ENCODE peak calls at places on chromosome 1, in four cellular contexts. M is HCT116, R is transverse colon, A is spleen. G is an unnamed sample.
A peak's percentile ranks its signal among the peaks of the same experiment; 100 is the strongest.

GRCh38 chr1:21871943-21872342 is 59.9 kb downstream of the LDLRAD2 start:
- DNase-seq in M (no peak), R (peak; percentile 29), A (no peak), G (no peak)

GRCh38 chr1:15178571-15179484 is 25.3 kb downstream of the TMEM51 start:
- DNase-seq in M (peak; percentile 93), R (no peak), A (no peak), G (no peak)

GRCh38 chr1:150544204-150544603 is 5.0 kb upstream of the ADAMTSL4 start:
- DNase-seq in M (no peak), R (no peak), A (no peak), G (no peak)

GRCh38 chr1:23344987-23345472 is 946 bp upstream of the HNRNPR start:
- DNase-seq in M (no peak), R (no peak), A (no peak), G (no peak)

GRCh38 chr1:53375440-53375839 is 47.6 kb upstream of the LRP8 start:
- DNase-seq in M (no peak), R (no peak), A (peak; percentile 54), G (no peak)

GRCh38 chr1:21898326-21899155 is 38.6 kb downstream of the HSPG2 start:
- DNase-seq in M (no peak), R (no peak), A (no peak), G (no peak)

GRCh38 chr1:234973426-234974250 is 155.0 kb downstream of the TOMM20 start:
- DNase-seq in M (no peak), R (no peak), A (no peak), G (peak; percentile 65)

GRCh38 chr1:183148599-183148998 is 37.5 kb upstream of the LAMC2 start:
- DNase-seq in M (no peak), R (no peak), A (no peak), G (no peak)

GRCh38 chr1:227929746-227930472 is 17.8 kb downstream of the WNT9A start:
- DNase-seq in M (no peak), R (no peak), A (no peak), G (no peak)

GRCh38 chr1:62371375-62371774 is 52.1 kb upstream of the KANK4 start:
- DNase-seq in M (no peak), R (no peak), A (no peak), G (no peak)

GRCh38 chr1:228968841-228969606 is 233.7 kb downstream of the RHOU start:
- DNase-seq in M (no peak), R (no peak), A (no peak), G (no peak)

DNA sequence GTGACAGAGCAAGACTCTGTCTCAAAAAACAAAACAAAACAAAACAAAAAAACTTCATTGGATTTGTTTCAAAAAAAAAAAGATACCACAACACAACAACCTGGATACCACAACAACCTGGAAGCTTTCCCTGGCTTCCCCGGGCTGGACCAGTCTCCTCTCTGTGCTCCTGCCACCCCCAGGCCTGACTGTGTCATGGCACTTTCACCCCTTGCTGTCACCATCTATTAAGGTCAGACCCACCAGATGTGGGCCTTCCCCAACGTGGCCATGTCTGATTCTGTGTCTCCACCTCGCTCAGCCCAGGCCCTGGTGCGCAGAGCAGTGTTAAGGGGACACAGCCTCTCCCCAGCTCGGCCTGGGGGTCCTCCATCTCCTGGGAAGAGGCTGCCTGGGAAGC is 28.3 kb upstream of the ACOT11 start:
- DNase-seq in M (no peak), R (no peak), A (no peak), G (no peak)
- TF ChIP-seq CTCF in M (peak; percentile 41), R (no peak), A (no peak), G (no peak)

GRCh38 chr1:70807088-70807664 is 240.4 kb downstream of the PTGER3 start:
- DNase-seq in M (no peak), R (no peak), A (peak; percentile 58), G (no peak)

GRCh38 chr1:70811815-70812214 is 235.8 kb downstream of the PTGER3 start:
- DNase-seq in M (no peak), R (no peak), A (no peak), G (no peak)
- TF ChIP-seq POLR2AphosphoS5 in M (no peak), R (no peak), A (no peak), G (no peak)

GRCh38 chr1:77732090-77732489 is 27.6 kb downstream of the USP33 start:
- DNase-seq in M (no peak), R (no peak), A (no peak), G (no peak)
- H3K4me1 ChIP-seq in M (no peaks in the 10 kb centered on the region), R (no peaks in the 10 kb centered on the region), A (no peaks in the 10 kb centered on the region), G (no peaks in the 10 kb centered on the region)

GRCh38 chr1:52365091-52365745 is 787 bp downstream of the CC2D1B start:
- DNase-seq in M (no peak), R (peak; percentile 66), A (peak; percentile 83), G (peak; percentile 87)
- TF ChIP-seq CTCF in M (no peak), R (no peak), A (no peak), G (no peak)

GRCh38 chr1:223102797-223103533 is 40.1 kb downstream of the TLR5 start:
- DNase-seq in M (no peak), R (no peak), A (no peak), G (no peak)
- TF ChIP-seq POLR2AphosphoS5 in M (no peak), R (no peak), A (no peak), G (no peak)

DNA sequence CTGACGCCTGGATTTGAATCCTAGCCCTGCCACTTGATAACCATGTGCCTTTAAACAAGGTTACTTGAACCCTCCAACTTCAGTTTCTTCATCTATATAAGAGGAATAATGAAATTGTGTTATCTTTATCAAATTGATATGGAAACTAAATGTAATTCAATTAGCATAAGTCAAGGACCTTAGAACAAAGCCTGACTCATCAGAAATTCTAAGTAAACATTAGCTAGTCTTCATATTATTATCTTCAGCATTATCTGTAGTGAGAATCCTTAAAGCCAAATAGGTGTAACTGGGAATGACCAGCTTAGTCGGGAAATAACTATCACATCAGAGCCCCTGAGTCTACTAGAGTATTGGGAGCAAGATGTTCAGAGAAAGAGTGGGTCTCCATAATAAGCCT is 6.6 kb downstream of the SELL start:
- DNase-seq in M (no peak), R (no peak), A (no peak), G (no peak)
- H3K4me1 ChIP-seq in M (no peaks in the 10 kb centered on the region), R (no peaks in the 10 kb centered on the region), A (peaks cover 73% of the 10 kb centered on the region), G (no peaks in the 10 kb centered on the region)

DNA sequence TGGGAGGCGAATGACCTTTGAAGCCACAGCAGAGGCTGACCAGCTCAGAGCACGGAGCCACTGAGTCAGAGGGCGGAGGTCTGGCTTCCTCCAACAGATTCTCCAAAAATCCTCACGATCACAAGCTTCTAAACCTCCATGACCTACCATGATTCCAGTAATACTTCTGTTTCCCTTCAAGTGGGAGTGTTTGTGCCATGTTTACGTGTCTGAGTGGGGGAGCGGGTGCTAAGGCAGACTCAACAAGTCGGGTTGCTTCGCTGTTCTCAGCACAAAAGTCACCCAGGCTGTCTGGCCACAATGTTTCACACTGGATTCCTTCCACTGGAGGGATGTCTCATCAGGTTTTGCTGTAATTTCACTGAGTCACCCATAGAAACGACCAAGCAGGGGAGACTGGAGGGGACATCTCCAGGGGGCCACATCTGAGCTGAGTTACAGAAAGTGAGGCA is 86.2 kb downstream of the SLC66A1 start:
- DNase-seq in M (no peak), R (peak; percentile 39), A (no peak), G (peak; percentile 63)
- TF ChIP-seq CTCF in M (no peak), R (no peak), A (no peak), G (peak; percentile 45)

GRCh38 chr1:32464716-32465540 is at the start of gene ZBTB8B:
- DNase-seq in M (peak; percentile 26), R (peak; percentile 60), A (peak; percentile 79), G (peak; percentile 67)
- TF ChIP-seq POLR2AphosphoS5 in M (no peak), R (no peak), A (peak; percentile 47), G (no peak)

DNA sequence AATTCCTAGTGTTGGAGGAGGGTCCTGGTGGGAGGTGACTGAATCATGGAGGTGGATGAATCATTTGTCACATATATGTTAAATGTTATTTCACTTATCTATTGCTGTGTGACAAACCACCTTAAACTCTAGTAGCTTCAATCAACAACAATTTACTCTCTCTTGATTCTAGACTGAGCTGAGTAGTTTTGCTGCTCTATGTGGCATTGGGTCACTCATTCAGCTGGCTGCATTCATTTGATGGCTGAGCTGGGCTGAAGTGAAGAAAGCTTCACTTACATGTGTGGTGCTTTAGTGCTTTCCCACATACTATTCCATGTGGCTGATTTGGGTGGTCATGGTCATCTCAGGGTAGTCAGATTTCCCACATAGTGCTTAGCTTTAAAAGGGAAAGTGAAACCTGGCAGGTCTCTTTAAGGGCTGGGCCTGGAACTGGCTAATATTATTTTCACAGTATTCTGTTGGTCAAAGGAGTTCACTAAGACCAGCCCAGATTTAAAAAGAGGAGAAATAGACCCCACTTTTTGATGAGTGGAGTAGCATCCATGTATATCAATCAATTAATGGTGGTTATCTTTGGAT is 10.5 kb downstream of the DNAH14 start:
- DNase-seq in M (no peak), R (no peak), A (no peak), G (no peak)
- H3K4me1 ChIP-seq in M (no peaks in the 10 kb centered on the region), R (no peaks in the 10 kb centered on the region), A (no peaks in the 10 kb centered on the region), G (no peaks in the 10 kb centered on the region)

DNA sequence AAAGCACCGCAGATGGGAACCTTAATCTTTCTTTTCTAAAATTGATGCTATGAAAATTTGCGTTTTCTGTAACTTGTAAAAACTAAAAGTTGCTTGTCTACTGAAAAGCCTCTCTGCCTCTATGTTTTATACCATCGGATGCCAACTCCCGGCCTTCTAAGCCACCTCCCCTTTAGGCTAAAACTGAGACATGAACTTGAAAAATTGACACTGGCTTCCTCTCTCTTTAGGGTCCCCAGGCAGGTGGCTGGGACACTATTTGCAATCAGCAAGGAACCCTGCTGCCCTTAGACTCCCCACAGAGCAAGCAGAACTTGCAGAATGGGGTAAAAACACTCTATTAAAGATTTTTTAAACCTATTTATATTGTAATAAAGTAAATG is 151.1 kb upstream of the CAMK1G start:
- DNase-seq in M (no peak), R (no peak), A (no peak), G (no peak)
- TF ChIP-seq CTCF in M (no peak), R (no peak), A (no peak), G (no peak)

G was measured in sigmoid colon.